ENCODE peak calls at places on chromosomes 16 and 17, in five cellular contexts. V is body of pancreas, C is fibroblast of lung, J is IMR-90, P is AG09309. N is an unnamed sample.

GRCh38 chr17:40415390-40415789 is 2.3 kb downstream of the TOP2A start:
- DNase-seq in V (no peak), C (peak; percentile 31), J (peak; percentile 59), P (peak; percentile 13), N (no peak)

GRCh38 chr16:49281843-49282642 is 405 bp upstream of the CBLN1 start:
- DNase-seq in V (peak; percentile 91), C (peak; percentile 44), J (peak; percentile 16), P (no peak), N (peak; percentile 52)

GRCh38 chr16:17556276-17557052 is 85.7 kb upstream of the XYLT1 start:
- DNase-seq in V (no peak), C (peak; percentile 63), J (peak; percentile 33), P (no peak), N (peak; percentile 72)

GRCh38 chr17:78224226-78225087 is 7.0 kb upstream of the TMEM235 start:
- DNase-seq in V (no peak), C (no peak), J (no peak), P (no peak), N (no peak)

GRCh38 chr16:67598527-67598926 is 36.2 kb downstream of the CTCF start:
- DNase-seq in V (no peak), C (no peak), J (peak; percentile 54), P (no peak), N (no peak)

GRCh38 chr16:51382940-51383339 is 231.9 kb upstream of the SALL1 start:
- DNase-seq in V (no peak), C (no peak), J (no peak), P (no peak), N (no peak)

GRCh38 chr17:78560731-78561130 is 16.5 kb downstream of the DNAH17 start:
- DNase-seq in V (no peak), C (no peak), J (no peak), P (no peak), N (no peak)

GRCh38 chr17:48893646-48894508 is 1.3 kb downstream of the ATP5MC1 start:
- DNase-seq in V (no peak), C (no peak), J (no peak), P (no peak), N (no peak)

GRCh38 chr17:6066183-6066948 is 3.8 kb upstream of the WSCD1 start:
- DNase-seq in V (no peak), C (peak; percentile 40), J (no peak), P (no peak), N (no peak)

GRCh38 chr16:25691519-25692091 is at the start of gene HS3ST4:
- DNase-seq in V (no peak), C (no peak), J (no peak), P (no peak), N (no peak)

GRCh38 chr16:49620868-49621239 is 235.1 kb downstream of the ZNF423 start:
- DNase-seq in V (no peak), C (no peak), J (no peak), P (no peak), N (no peak)

GRCh38 chr17:29140631-29141483 is 39.3 kb downstream of the MYO18A start:
- DNase-seq in V (no peak), C (no peak), J (peak; percentile 32), P (no peak), N (no peak)

GRCh38 chr16:87445486-87445885 is 47.3 kb downstream of the ZCCHC14 start:
- DNase-seq in V (no peak), C (peak; percentile 80), J (peak; percentile 63), P (no peak), N (no peak)

GRCh38 chr17:72362466-72363335 is 241.9 kb downstream of the SOX9 start:
- DNase-seq in V (no peak), C (peak; percentile 89), J (peak; percentile 92), P (peak; percentile 63), N (no peak)

GRCh38 chr17:36135465-36135864 is 31.8 kb downstream of the CCL4 start:
- DNase-seq in V (no peak), C (no peak), J (no peak), P (no peak), N (peak; percentile 40)

GRCh38 chr16:66304151-66304550 is 62.3 kb upstream of the CDH5 start:
- DNase-seq in V (no peak), C (no peak), J (no peak), P (no peak), N (peak; percentile 76)

GRCh38 chr17:53142890-53143289 is 679.8 kb upstream of the KIF2B start:
- DNase-seq in V (no peak), C (no peak), J (no peak), P (no peak), N (no peak)

GRCh38 chr17:53525590-53525989 is 297.1 kb upstream of the KIF2B start:
- DNase-seq in V (no peak), C (no peak), J (no peak), P (no peak), N (no peak)

GRCh38 chr17:66964083-66964771 is at the start of gene CACNG4:
- DNase-seq in V (no peak), C (no peak), J (no peak), P (no peak), N (no peak)

GRCh38 chr17:20278805-20279204 is 188.5 kb downstream of the LGALS9B start:
- DNase-seq in V (no peak), C (no peak), J (no peak), P (no peak), N (no peak)

GRCh38 chr17:8001976-8002645 is at the start of gene GUCY2D:
- DNase-seq in V (no peak), C (no peak), J (no peak), P (no peak), N (no peak)

GRCh38 chr16:81841709-81842108 is 62.6 kb downstream of the PLCG2 start:
- DNase-seq in V (no peak), C (no peak), J (no peak), P (no peak), N (no peak)

GRCh38 chr17:17017343-17018014 is 24.8 kb upstream of the MPRIP start:
- DNase-seq in V (no peak), C (no peak), J (no peak), P (no peak), N (no peak)

GRCh38 chr16:69003500-69003899 is 102.0 kb upstream of the HAS3 start:
- DNase-seq in V (no peak), C (no peak), J (no peak), P (no peak), N (no peak)

GRCh38 chr16:89581861-89582563 is 6.5 kb downstream of the CPNE7 start:
- DNase-seq in V (peak; percentile 65), C (peak; percentile 65), J (peak; percentile 79), P (no peak), N (no peak)

GRCh38 chr17:50194441-50195195 is 6.8 kb downstream of the COL1A1 start:
- DNase-seq in V (no peak), C (peak; percentile 51), J (no peak), P (no peak), N (no peak)

GRCh38 chr17:3688852-3689261 is 7.1 kb downstream of the P2RX5 start:
- DNase-seq in V (no peak), C (no peak), J (no peak), P (no peak), N (no peak)

GRCh38 chr17:20935740-20936139 is 107.1 kb downstream of the USP22 start:
- DNase-seq in V (no peak), C (peak; percentile 84), J (peak; percentile 75), P (peak; percentile 37), N (no peak)

GRCh38 chr17:82913304-82914043 is 73.7 kb upstream of the ZNF750 start:
- DNase-seq in V (no peak), C (no peak), J (no peak), P (no peak), N (no peak)

GRCh38 chr17:10698116-10698818 is 873 bp downstream of the ADPRM start:
- DNase-seq in V (peak; percentile 8), C (peak; percentile 18), J (peak; percentile 10), P (no peak), N (no peak)

DNA sequence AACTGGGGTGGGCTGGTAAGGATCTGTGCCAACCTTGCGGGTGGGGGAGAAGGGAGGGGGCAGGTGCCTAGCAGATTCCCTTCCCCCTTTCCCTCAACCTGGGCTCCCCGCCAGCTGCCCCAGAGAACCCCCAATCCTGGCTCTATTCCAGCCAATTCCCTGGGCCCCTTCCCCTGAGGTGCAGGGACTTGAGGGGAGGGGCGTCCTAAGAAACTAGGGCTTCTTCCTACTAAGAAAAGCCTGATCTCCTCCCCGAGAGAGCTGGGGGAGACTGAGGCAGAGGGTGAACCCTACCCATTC is 1.6 kb downstream of the FAM171A2 start:
- DNase-seq in V (no peak), C (no peak), J (no peak), P (no peak), N (no peak)
- H3K4me3 ChIP-seq in V (no peak overlapping the region), C (no peak overlapping the region), J (no peak overlapping the region), P (no peak overlapping the region), N (no peak overlapping the region)

GRCh38 chr16:11085025-11085485 is 140.7 kb downstream of the CLEC16A start:
- DNase-seq in V (no peak), C (peak; percentile 71), J (peak; percentile 47), P (no peak), N (no peak)

GRCh38 chr16:11087691-11088431 is 143.5 kb downstream of the CLEC16A start:
- DNase-seq in V (no peak), C (peak; percentile 70), J (peak; percentile 57), P (no peak), N (no peak)

GRCh38 chr16:11082108-11082859 is 137.9 kb downstream of the CLEC16A start:
- DNase-seq in V (no peak), C (no peak), J (no peak), P (no peak), N (no peak)

GRCh38 chr16:11082860-11083388 is 138.6 kb downstream of the CLEC16A start:
- DNase-seq in V (no peak), C (no peak), J (no peak), P (no peak), N (no peak)

GRCh38 chr16:11084484-11085024 is 140.2 kb downstream of the CLEC16A start:
- DNase-seq in V (no peak), C (peak; percentile 93), J (peak; percentile 97), P (peak; percentile 52), N (no peak)
- H3K4me3 ChIP-seq in V (no peak overlapping the region), C (no peak overlapping the region), J (no peak overlapping the region), P (no peak overlapping the region), N (no peak overlapping the region)

GRCh38 chr16:46777804-46778203 is 29.7 kb upstream of the MYLK3 start:
- DNase-seq in V (no peak), C (no peak), J (no peak), P (no peak), N (no peak)

GRCh38 chr16:46775214-46775613 is 27.1 kb upstream of the MYLK3 start:
- DNase-seq in V (no peak), C (peak; percentile 16), J (peak; percentile 45), P (no peak), N (no peak)

GRCh38 chr16:46774743-46775177 is 26.6 kb upstream of the MYLK3 start:
- DNase-seq in V (no peak), C (no peak), J (no peak), P (no peak), N (no peak)

GRCh38 chr16:46768809-46769208 is 20.7 kb upstream of the MYLK3 start:
- DNase-seq in V (no peak), C (no peak), J (no peak), P (no peak), N (no peak)

DNA sequence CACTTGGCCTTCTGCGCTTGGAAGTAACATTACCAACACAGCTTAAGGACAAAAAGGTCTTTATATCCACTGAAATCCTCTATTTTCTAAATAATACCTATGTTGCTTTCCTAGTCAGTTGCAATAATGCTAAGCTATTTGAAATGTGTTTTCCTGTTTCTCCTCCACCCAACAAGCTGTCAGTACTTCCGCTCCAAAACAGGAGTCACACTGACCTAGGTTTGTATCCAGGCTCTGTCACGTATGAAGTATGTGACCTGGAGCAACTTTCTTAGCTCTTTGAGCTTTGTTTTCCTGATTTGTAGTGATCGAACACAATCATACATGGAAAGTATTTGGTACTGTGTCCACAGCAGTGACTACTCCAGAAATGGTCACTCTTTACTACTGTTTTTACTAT is 24.3 kb upstream of the MYLK3 start:
- DNase-seq in V (no peak), C (no peak), J (no peak), P (no peak), N (no peak)
- H3K4me3 ChIP-seq in V (no peak overlapping the region), C (no peak overlapping the region), J (no peak overlapping the region), P (no peak overlapping the region), N (no peak overlapping the region)

GRCh38 chr16:16178455-16179162 is 44.7 kb downstream of the ABCC6 start:
- DNase-seq in V (no peak), C (no peak), J (no peak), P (no peak), N (no peak)
- H3K4me3 ChIP-seq in V (no peak overlapping the region), C (no peak overlapping the region), J (no peak overlapping the region), P (no peak overlapping the region), N (no peak overlapping the region)